ENCODE peak calls at places on chromosomes 12 and 14, in nine cellular contexts. P, F, D, H, O, K, I, G and Q are unnamed samples.

GRCh38 chr14:46769292-46769691 is 117.7 kb upstream of the RPL10L start:
- DNase-seq in H (no peak), F (no peak), I (no peak), K (no peak), D (no peak), G (no peak), O (no peak), P (no peak), Q (no peak)

GRCh38 chr12:20194171-20194570 is 174.2 kb upstream of the PDE3A start:
- DNase-seq in O (no peak), F (no peak), I (no peak), K (no peak), P (no peak), G (no peak), D (no peak), H (no peak), Q (no peak)

GRCh38 chr14:104979758-104980591 is 1.8 kb upstream of the AHNAK2 start:
- DNase-seq in F (peak; percentile 88), D (peak; percentile 77), K (no peak), H (peak; percentile 91), I (no peak), P (peak; percentile 35), O (peak; percentile 85), G (no peak), Q (peak; percentile 83)

GRCh38 chr12:3167636-3168035 is 90.5 kb downstream of the TSPAN9 start:
- DNase-seq in F (no peak), K (no peak), P (no peak), G (no peak), D (no peak), H (no peak), I (no peak), O (no peak), Q (no peak)

GRCh38 chr14:104694475-104694950 is 5.1 kb downstream of the INF2 start:
- DNase-seq in P (no peak), I (no peak), K (no peak), F (no peak), H (no peak), D (no peak), O (no peak), G (no peak), Q (no peak)

GRCh38 chr14:96245710-96246534 is 10.1 kb upstream of the BDKRB1 start:
- DNase-seq in G (no peak), H (no peak), I (no peak), O (no peak), K (no peak), P (no peak), D (no peak), F (no peak), Q (no peak)

GRCh38 chr12:24918596-24918995 is 30.3 kb downstream of the BCAT1 start:
- DNase-seq in G (no peak), D (no peak), O (no peak), P (no peak), F (no peak), H (no peak), I (no peak), K (no peak), Q (no peak)

GRCh38 chr12:84805474-84805858 is 107.1 kb downstream of the SLC6A15 start:
- DNase-seq in D (no peak), G (no peak), O (no peak), P (no peak), I (no peak), K (no peak), H (no peak), F (no peak), Q (no peak)

GRCh38 chr12:115451785-115452736 is 768.1 kb upstream of the TBX3 start:
- DNase-seq in O (peak; percentile 45), H (peak; percentile 36), P (peak; percentile 77), I (no peak), F (peak; percentile 61), K (peak; percentile 18), D (peak; percentile 63), G (peak; percentile 64), Q (no peak)

GRCh38 chr14:58026967-58027366 is 125.0 kb downstream of the ARMH4 start:
- DNase-seq in I (no peak), H (no peak), F (no peak), D (no peak), G (no peak), O (no peak), K (no peak), P (no peak), Q (no peak)

GRCh38 chr12:96487214-96487613 is 2.2 kb upstream of the CFAP54 start:
- DNase-seq in G (no peak), F (no peak), K (peak; percentile 55), P (no peak), I (no peak), O (no peak), D (no peak), H (no peak), Q (no peak)

GRCh38 chr12:96489392-96490056 is at the start of gene CFAP54:
- DNase-seq in K (peak; percentile 86), F (peak; percentile 94), D (peak; percentile 94), O (peak; percentile 87), I (peak; percentile 75), H (peak; percentile 92), G (peak; percentile 97), P (peak; percentile 92), Q (peak; percentile 97)

GRCh38 chr12:96483116-96483515 is 6.3 kb upstream of the CFAP54 start:
- DNase-seq in O (no peak), I (no peak), G (no peak), D (no peak), P (no peak), H (no peak), F (no peak), K (no peak), Q (no peak)

GRCh38 chr12:96486751-96487150 is 2.6 kb upstream of the CFAP54 start:
- DNase-seq in K (no peak), H (no peak), G (no peak), I (no peak), P (no peak), D (no peak), F (no peak), O (no peak), Q (no peak)

DNA sequence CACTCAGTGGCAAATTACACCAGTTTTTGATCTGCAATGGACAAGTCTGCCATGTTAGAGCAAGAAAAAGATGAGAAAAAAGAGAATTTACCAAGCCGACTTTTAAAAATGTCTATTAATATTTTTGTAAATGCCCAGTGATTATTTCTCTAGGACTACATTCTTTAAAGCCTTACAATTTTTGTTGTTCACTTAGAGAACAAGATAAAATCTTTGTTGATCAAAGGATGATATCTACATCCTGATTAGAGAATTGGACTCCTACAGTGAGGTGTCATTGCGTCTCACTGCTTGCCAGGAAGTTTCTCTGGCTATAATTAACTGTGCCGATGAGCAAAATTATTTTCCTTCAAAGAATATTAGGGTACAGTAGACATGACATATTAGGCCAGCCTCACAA is 1.7 kb upstream of the CFAP54 start:
- DNase-seq in G (no peak), H (no peak), P (no peak), F (no peak), D (no peak), O (no peak), I (no peak), K (no peak), Q (no peak)
- H3K27ac ChIP-seq in G (no peak overlapping the region), H (no peak overlapping the region), P (no peak overlapping the region), F (no peak overlapping the region), D (no peak overlapping the region), O (no peak overlapping the region), I (no peak overlapping the region), K (peak overlapping the region; percentile 42), Q (peak overlapping the region; percentile 14)

GRCh38 chr12:107435072-107435471 is 250.5 kb upstream of the PWP1 start:
- DNase-seq in H (no peak), G (no peak), I (no peak), D (no peak), F (no peak), K (no peak), O (no peak), P (no peak), Q (no peak)
- TF ChIP-seq CTCF in H (no peak), G (no peak), I (no peak), D (no peak), F (no peak), K (no peak), O (no peak), P (no peak), Q (no peak)

DNA sequence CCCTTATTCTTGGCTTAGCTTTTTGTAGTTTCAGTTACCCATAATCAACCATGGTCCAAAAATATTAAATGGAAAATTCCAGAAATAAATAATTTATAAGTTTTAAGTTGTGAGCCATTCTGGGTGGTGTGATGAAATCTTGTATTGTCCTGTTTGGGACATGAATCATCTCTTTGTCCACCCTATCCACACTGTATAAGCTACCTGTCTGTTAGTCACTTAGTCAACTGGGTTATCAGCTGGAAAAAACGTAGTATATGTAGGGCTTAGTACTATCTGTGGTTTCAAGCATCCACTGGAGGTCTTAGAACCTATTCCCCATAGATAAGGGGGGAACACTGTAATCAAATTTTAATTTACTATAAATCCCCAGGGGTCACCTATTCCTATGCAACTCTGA is 52.7 kb downstream of the NKX2-1 start:
- DNase-seq in H (no peak), O (no peak), K (no peak), G (no peak), F (no peak), I (no peak), D (no peak), P (no peak), Q (no peak)
- TF ChIP-seq POLR2A in H (no peak), O (no peak), K (no peak), G (no peak), F (no peak), I (no peak), D (no peak), P (no peak), Q (no peak)

GRCh38 chr12:104955703-104956102 is 2.4 kb downstream of the SLC41A2 start:
- DNase-seq in K (no peak), I (no peak), G (no peak), P (no peak), O (no peak), D (no peak), F (no peak), H (no peak), Q (no peak)

GRCh38 chr12:104958946-104959841 is 1.1 kb upstream of the SLC41A2 start:
- DNase-seq in K (no peak), H (no peak), P (no peak), D (no peak), F (no peak), I (no peak), G (no peak), O (peak; percentile 26), Q (no peak)

GRCh38 chr12:104956870-104957301 is 1.2 kb downstream of the SLC41A2 start:
- DNase-seq in P (no peak), F (no peak), O (no peak), I (no peak), G (no peak), K (no peak), H (no peak), D (no peak), Q (no peak)

GRCh38 chr12:104958009-104958945 is at the start of gene SLC41A2:
- DNase-seq in I (peak; percentile 83), F (peak; percentile 81), D (peak; percentile 88), O (peak; percentile 88), K (peak; percentile 93), H (peak; percentile 89), P (peak; percentile 84), G (peak; percentile 92), Q (peak; percentile 93)

DNA sequence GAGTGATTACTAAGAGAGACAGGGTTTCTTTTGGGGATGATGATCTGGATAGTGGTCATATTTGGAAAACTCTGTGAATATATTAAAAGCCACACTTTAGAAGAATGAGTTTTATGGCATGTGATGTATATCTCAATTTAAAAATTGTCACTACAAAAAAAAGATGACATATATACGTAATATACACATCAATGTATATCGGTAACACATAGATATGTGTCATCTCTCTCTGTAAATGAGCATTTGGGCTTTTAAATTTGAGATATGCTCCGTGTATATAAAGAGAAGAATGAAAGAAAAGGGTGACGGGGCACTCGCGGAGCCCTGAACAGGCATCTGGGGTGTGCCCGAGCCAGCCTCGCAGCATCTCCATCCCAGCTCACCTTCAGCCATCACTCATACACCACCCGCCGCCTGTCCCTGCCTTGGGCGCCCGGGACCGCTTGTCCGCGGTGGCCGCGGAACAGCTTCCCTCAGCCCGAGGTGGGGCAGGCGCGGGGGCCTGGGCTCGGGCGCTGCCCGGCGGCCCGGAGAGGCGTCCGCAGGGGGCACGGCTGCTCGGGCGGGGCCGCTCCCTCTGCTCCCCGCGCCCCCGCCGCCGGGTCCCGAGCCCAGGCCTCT is 592 bp downstream of the SLC41A2 start:
- DNase-seq in O (no peak), G (peak; percentile 67), P (no peak), I (no peak), K (peak; percentile 57), F (no peak), H (no peak), D (peak; percentile 52), Q (no peak)
- H3K27ac ChIP-seq in O (peak overlapping the region; percentile 98), G (peak overlapping the region; percentile 92), P (peak overlapping the region; percentile 86), I (peak overlapping the region; percentile 79), K (peak overlapping the region; percentile 92), F (peak overlapping the region; percentile 81), H (peak overlapping the region; percentile 93), D (peak overlapping the region; percentile 97), Q (peak overlapping the region; percentile 88)